ENCODE peak calls at places on chromosomes 5 and 9, in seven cellular contexts. Z is sigmoid colon, O is stomach, W is HCT116, J is endothelial cell of umbilical vein, Q is GM23338, H is Panc1. X is an unnamed sample.

GRCh38 chr5:96725257-96725656 is 63.1 kb downstream of the CAST start:
- DNase-seq in Z (no peak), J (no peak), W (no peak), O (no peak), Q (no peak), H (no peak), X (no peak)

GRCh38 chr5:172820046-172820767 is 13.8 kb upstream of the ERGIC1 start:
- DNase-seq in H (no peak), O (peak), Z (peak), W (peak), J (no peak), Q (no peak), X (peak)

GRCh38 chr9:34398875-34399274 is 22.2 kb upstream of the MYORG start:
- DNase-seq in J (no peak), Z (no peak), Q (no peak), O (no peak), H (no peak), W (no peak), X (no peak)

GRCh38 chr5:172361566-172362238 is 78.1 kb upstream of the UBTD2 start:
- DNase-seq in Q (no peak), O (no peak), Z (no peak), W (peak), J (peak), H (no peak), X (no peak)

GRCh38 chr5:87095787-87096186 is 171.9 kb upstream of the RASA1 start:
- DNase-seq in H (no peak), Q (no peak), Z (no peak), J (no peak), O (no peak), W (no peak), X (no peak)

GRCh38 chr9:85041737-85042136 is 372.2 kb downstream of the NTRK2 start:
- DNase-seq in H (no peak), Q (no peak), W (no peak), O (no peak), Z (no peak), J (no peak), X (no peak)

GRCh38 chr5:56412601-56413379 is 179.7 kb upstream of the ANKRD55 start:
- DNase-seq in Q (no peak), H (no peak), Z (peak), J (no peak), W (no peak), O (peak), X (peak)

GRCh38 chr9:6785682-6786081 is 27.9 kb downstream of the KDM4C start:
- DNase-seq in Q (no peak), Z (peak), H (no peak), O (no peak), W (no peak), J (no peak), X (no peak)

GRCh38 chr5:77210091-77211012 is at the start of gene PDE8B:
- DNase-seq in O (no peak), W (no peak), J (no peak), H (no peak), Z (no peak), Q (peak), X (no peak)

GRCh38 chr5:151470440-151470839 is 23.0 kb downstream of the SLC36A1 start:
- DNase-seq in J (no peak), H (no peak), W (no peak), Q (no peak), O (no peak), Z (no peak), X (no peak)

GRCh38 chr5:135295852-135296251 is 103.2 kb downstream of the MACROH2A1 start:
- DNase-seq in O (no peak), Q (no peak), J (no peak), H (no peak), W (no peak), Z (no peak), X (no peak)

GRCh38 chr5:53170748-53171349 is 61.3 kb upstream of the MOCS2 start:
- DNase-seq in Z (no peak), W (peak), J (peak), H (peak), O (no peak), Q (peak), X (peak)

GRCh38 chr5:159286420-159287035 is 23.4 kb downstream of the UBLCP1 start:
- DNase-seq in W (no peak), Z (no peak), H (no peak), O (no peak), Q (peak), J (peak), X (no peak)

GRCh38 chr5:83974151-83974822 is 253.6 kb upstream of the HAPLN1 start:
- DNase-seq in Q (peak), H (no peak), O (no peak), Z (no peak), J (peak), W (no peak), X (no peak)
- TF ChIP-seq POLR2AphosphoS5 in Q (no peak), H (no peak), O (no peak), Z (no peak), J (no peak), W (no peak), X (no peak)

GRCh38 chr5:18745988-18746615 is 1111.8 kb downstream of the TAF11L14 start:
- DNase-seq in Z (no peak), W (no peak), H (peak), Q (no peak), O (no peak), J (peak), X (peak)
- H3K4me3 ChIP-seq in Z (peak), W (no peak), H (peak), Q (no peak), O (peak), J (no peak), X (peak)

GRCh38 chr9:133779081-133779480 is 40.9 kb upstream of the SARDH start:
- DNase-seq in J (no peak), H (no peak), Z (no peak), O (no peak), Q (no peak), W (no peak), X (no peak)

GRCh38 chr9:133778336-133778995 is 40.3 kb upstream of the SARDH start:
- DNase-seq in O (no peak), J (no peak), Z (no peak), Q (no peak), H (no peak), W (no peak), X (no peak)

GRCh38 chr9:133777871-133778270 is 39.7 kb upstream of the SARDH start:
- DNase-seq in H (no peak), Z (no peak), Q (no peak), W (no peak), O (no peak), J (no peak), X (no peak)

GRCh38 chr9:133775951-133776905 is 38.1 kb upstream of the SARDH start:
- DNase-seq in Z (no peak), J (no peak), Q (no peak), O (no peak), H (no peak), W (no peak), X (no peak)

DNA sequence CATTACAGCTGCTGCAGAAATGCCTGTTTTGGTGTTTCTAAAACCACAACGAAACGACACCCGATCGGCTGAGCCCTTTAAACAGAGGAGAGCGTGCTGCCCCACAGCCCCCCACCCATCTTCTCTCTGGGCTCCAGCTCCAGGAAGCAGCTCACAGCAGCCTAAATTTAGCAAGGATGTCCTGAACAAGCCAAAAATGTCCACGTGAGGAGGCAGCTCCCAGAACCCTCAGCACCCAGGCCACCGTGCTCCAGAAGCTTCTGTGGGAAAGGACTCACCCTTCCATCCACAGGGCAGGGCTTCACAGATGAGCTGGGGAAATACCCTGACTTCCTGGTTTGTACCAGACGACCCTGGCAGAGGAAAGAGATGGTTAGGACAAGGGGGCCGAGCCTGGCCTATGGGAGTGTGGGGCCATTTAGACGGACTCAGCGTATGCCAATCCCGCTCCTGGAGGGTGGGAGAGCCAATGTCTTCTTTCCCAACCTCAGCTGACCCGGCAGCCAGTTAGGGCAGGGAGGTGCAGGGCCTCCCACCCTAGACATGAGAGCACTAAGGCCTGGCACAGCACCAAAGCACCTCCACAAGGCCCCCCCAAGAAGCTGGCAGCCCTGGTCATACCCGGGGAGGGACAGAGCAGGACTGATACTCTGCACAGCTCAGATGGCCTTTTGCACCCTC is 39.1 kb upstream of the SARDH start:
- DNase-seq in H (no peak), W (no peak), J (no peak), O (no peak), Z (no peak), Q (no peak), X (no peak)
- TF ChIP-seq POLR2AphosphoS5 in H (no peak), W (no peak), J (no peak), O (no peak), Z (no peak), Q (no peak), X (no peak)

GRCh38 chr9:121278535-121279169 is 10.7 kb downstream of the GSN start:
- DNase-seq in Z (peak), H (no peak), W (peak), O (peak), J (peak), Q (peak), X (peak)
- H3K4me3 ChIP-seq in Z (no peak), H (peak), W (peak), O (no peak), J (peak), Q (no peak), X (no peak)

X was measured in transverse colon.